ENCODE peak calls at places on chromosomes 1 and 21, in six cellular contexts. T, A, W, S, B and D are unnamed samples.

GRCh38 chr1:145979746-145980435 is 15.4 kb downstream of the POLR3GL start:
- DNase-seq in T (no peak), A (no peak), W (no peak), S (no peak), B (peak; percentile 55), D (no peak)

GRCh38 chr1:114756009-114756892 is 1.5 kb downstream of the CSDE1 start:
- DNase-seq in T (no peak), A (no peak), W (no peak), S (no peak), B (no peak), D (no peak)

GRCh38 chr21:45488839-45489479 is 53.3 kb downstream of the SLC19A1 start:
- DNase-seq in T (no peak), A (no peak), W (no peak), S (no peak), B (no peak), D (no peak)

GRCh38 chr21:35991131-35991530 is 69.2 kb downstream of the SETD4 start:
- DNase-seq in T (no peak), A (no peak), W (no peak), S (no peak), B (no peak), D (no peak)

GRCh38 chr1:111605553-111605952 is 14.0 kb upstream of the RAP1A start:
- DNase-seq in T (peak; percentile 52), A (no peak), W (no peak), S (no peak), B (peak; percentile 82), D (no peak)

GRCh38 chr1:239718997-239719628 is 332.7 kb downstream of the CHRM3 start:
- DNase-seq in T (no peak), A (no peak), W (peak; percentile 39), S (no peak), B (no peak), D (no peak)

GRCh38 chr1:80987106-80987505 is 813.6 kb upstream of the ADGRL2 start:
- DNase-seq in T (no peak), A (no peak), W (no peak), S (no peak), B (peak; percentile 5), D (no peak)

GRCh38 chr1:27605796-27606707 is 2.1 kb upstream of the AHDC1 start:
- DNase-seq in T (no peak), A (peak; percentile 73), W (peak; percentile 55), S (peak; percentile 58), B (peak; percentile 69), D (peak; percentile 64)

GRCh38 chr1:94599090-94599813 is 57.7 kb upstream of the F3 start:
- DNase-seq in T (no peak), A (peak; percentile 39), W (no peak), S (peak; percentile 13), B (peak; percentile 44), D (no peak)

GRCh38 chr1:190323530-190323929 is 154.1 kb downstream of the BRINP3 start:
- DNase-seq in T (no peak), A (no peak), W (no peak), S (no peak), B (no peak), D (no peak)

DNA sequence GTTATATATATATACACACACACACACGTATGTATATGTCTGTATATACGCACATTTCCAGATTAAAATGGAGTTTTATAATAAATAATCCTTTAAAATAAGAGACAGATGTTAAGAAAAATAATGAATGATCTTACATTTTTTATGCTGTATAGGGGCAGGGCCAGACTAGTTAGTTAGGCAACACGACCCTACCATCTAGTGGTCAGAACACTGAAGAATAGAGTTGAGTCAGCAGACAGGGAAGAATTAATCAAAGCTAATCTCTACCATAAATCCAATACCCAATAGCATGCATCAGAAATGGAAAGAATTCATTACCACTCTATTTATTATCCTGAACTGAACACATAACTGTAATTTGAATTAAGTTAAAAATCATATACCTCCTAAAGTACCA is 156.7 kb downstream of the BRINP3 start:
- DNase-seq in T (no peak), A (peak; percentile 46), W (peak; percentile 22), S (peak; percentile 12), B (peak; percentile 71), D (no peak)
- TF ChIP-seq CTCF in T (no peak), A (peak; percentile 51), W (peak; percentile 6), S (no peak), B (peak; percentile 47), D (no peak)

GRCh38 chr1:153532769-153533599 is 2.8 kb downstream of the S100A6 start:
- DNase-seq in T (peak; percentile 94), A (peak; percentile 86), W (peak; percentile 99), S (peak; percentile 85), B (peak; percentile 88), D (peak; percentile 87)
- TF ChIP-seq CTCF in T (peak; percentile 83), A (peak; percentile 92), W (peak; percentile 96), S (peak; percentile 78), B (peak; percentile 93), D (peak; percentile 82)

GRCh38 chr1:31441970-31442647 is 29.1 kb downstream of the SERINC2 start:
- DNase-seq in T (no peak), A (no peak), W (no peak), S (no peak), B (no peak), D (no peak)
- TF ChIP-seq CTCF in T (no peak), A (no peak), W (no peak), S (no peak), B (no peak), D (no peak)

DNA sequence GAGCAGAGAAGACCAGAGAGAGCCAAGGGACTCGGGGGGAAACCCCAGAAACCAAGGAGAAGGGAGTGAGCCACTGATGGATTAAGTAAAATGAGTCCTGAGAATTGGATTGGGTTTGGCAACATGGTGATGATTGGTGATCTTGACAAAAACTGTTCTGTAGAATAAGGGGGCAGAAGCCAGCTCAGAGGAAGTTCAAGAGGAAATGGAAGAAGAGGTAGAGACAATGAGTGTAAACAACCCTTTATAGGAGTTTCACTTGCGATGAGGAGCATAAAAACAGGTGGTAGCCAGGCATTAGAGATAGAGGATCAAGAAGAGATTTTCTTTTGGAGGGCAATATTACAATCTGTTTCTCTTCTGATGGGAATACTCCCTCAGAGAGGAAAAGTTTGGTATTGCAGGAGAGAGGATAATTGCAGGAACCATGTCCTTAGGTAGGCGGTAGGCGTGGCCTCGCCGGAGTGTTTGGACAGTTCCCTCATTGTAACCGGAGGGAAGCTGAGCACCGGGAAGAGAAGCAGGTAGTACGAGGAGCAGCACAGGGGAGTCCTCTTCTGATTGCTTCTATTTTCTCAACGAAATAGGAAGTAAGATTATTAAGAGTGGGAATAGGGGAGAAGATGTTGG is 68.4 kb upstream of the TENT5C start:
- DNase-seq in T (no peak), A (peak; percentile 20), W (no peak), S (peak; percentile 25), B (no peak), D (no peak)
- TF ChIP-seq CTCF in T (no peak), A (no peak), W (no peak), S (no peak), B (no peak), D (no peak)

GRCh38 chr1:198072177-198072576 is 84.6 kb upstream of the NEK7 start:
- DNase-seq in T (no peak), A (peak; percentile 7), W (no peak), S (no peak), B (peak; percentile 35), D (no peak)
- TF ChIP-seq CTCF in T (peak; percentile 9), A (peak; percentile 41), W (peak; percentile 13), S (no peak), B (peak; percentile 43), D (no peak)